ENCODE peak calls at places on chromosomes 7 and 10, in six cellular contexts. W, T, I, L, B and O are unnamed samples.

GRCh38 chr7:9082203-9082602 is 648.8 kb downstream of the NXPH1 start:
- DNase-seq in L (no peak), T (no peak), B (no peak), I (no peak), W (no peak), O (no peak)

GRCh38 chr7:130338233-130338632 is 6.4 kb upstream of the CPA5 start:
- DNase-seq in W (no peak), T (no peak), B (no peak), I (no peak), L (no peak), O (no peak)

GRCh38 chr7:43540463-43540862 is 42.4 kb upstream of the STK17A start:
- DNase-seq in L (no peak), T (no peak), I (no peak), B (no peak), W (no peak), O (no peak)

GRCh38 chr10:22210267-22210666 is 7.5 kb downstream of the EBLN1 start:
- DNase-seq in W (no peak), B (no peak), I (no peak), T (no peak), L (no peak), O (no peak)

GRCh38 chr7:73482746-73483145 is 39.3 kb downstream of the BAZ1B start:
- DNase-seq in I (no peak), T (peak), L (no peak), B (no peak), W (no peak), O (no peak)

GRCh38 chr10:79133386-79133785 is 64.6 kb downstream of the ZMIZ1 start:
- DNase-seq in W (no peak), I (no peak), T (no peak), B (no peak), L (no peak), O (no peak)

GRCh38 chr7:37198906-37199485 is 249.7 kb downstream of the ELMO1 start:
- DNase-seq in B (peak), L (peak), T (peak), I (peak), W (peak), O (peak)

GRCh38 chr10:2928219-2928840 is 139.0 kb upstream of the PFKP start:
- DNase-seq in L (peak), T (peak), W (no peak), I (peak), B (peak), O (peak)

GRCh38 chr7:22860784-22861482 is 38.3 kb upstream of the TOMM7 start:
- DNase-seq in L (peak), W (no peak), B (no peak), T (peak), I (no peak), O (no peak)

GRCh38 chr10:17425584-17426262 is 28.7 kb downstream of the ST8SIA6 start:
- DNase-seq in W (no peak), L (no peak), B (no peak), T (no peak), I (no peak), O (no peak)

GRCh38 chr7:2444476-2444875 is 31.7 kb downstream of the GRIFIN start:
- DNase-seq in T (no peak), B (no peak), L (no peak), I (peak), W (peak), O (no peak)

GRCh38 chr7:23294549-23295400 is 4.4 kb upstream of the MALSU1 start:
- DNase-seq in W (no peak), B (no peak), T (no peak), L (no peak), I (no peak), O (no peak)

GRCh38 chr10:3775671-3776551 is 9.1 kb downstream of the KLF6 start:
- DNase-seq in I (peak), W (no peak), B (peak), L (peak), T (no peak), O (no peak)

GRCh38 chr10:17756557-17757208 is 4.7 kb downstream of the TMEM236 start:
- DNase-seq in B (no peak), W (no peak), T (no peak), I (no peak), L (peak), O (peak)

GRCh38 chr7:1543826-1544177 is 12.2 kb downstream of the TMEM184A start:
- DNase-seq in L (peak), I (no peak), T (no peak), B (peak), W (no peak), O (no peak)

GRCh38 chr10:66782776-66783175 is 143.1 kb upstream of the LRRTM3 start:
- DNase-seq in B (no peak), W (no peak), T (no peak), L (no peak), I (no peak), O (no peak)

GRCh38 chr10:1425886-1426285 is 311.4 kb downstream of the ADARB2 start:
- DNase-seq in I (no peak), L (no peak), B (no peak), T (no peak), W (no peak), O (peak)

GRCh38 chr7:27168265-27168947 is 3.1 kb upstream of the HOXA9 start:
- DNase-seq in L (no peak), B (peak), W (no peak), I (peak), T (peak), O (no peak)

GRCh38 chr7:11706666-11707605 is 125.1 kb downstream of the THSD7A start:
- DNase-seq in I (no peak), L (peak), W (no peak), T (no peak), B (no peak), O (no peak)

GRCh38 chr10:99232357-99232999 is 3.2 kb downstream of the HPSE2 start:
- DNase-seq in W (no peak), I (no peak), B (no peak), T (peak), L (no peak), O (peak)

GRCh38 chr10:15748137-15748536 is 28.4 kb upstream of the ITGA8 start:
- DNase-seq in W (no peak), I (no peak), B (no peak), L (no peak), T (no peak), O (no peak)

GRCh38 chr7:90708841-90709317 is 112.8 kb downstream of the CDK14 start:
- DNase-seq in W (no peak), B (peak), I (no peak), T (no peak), L (peak), O (peak)
- TF ChIP-seq CTCF in W (peak), B (peak), I (no peak), T (peak), L (no peak), O (peak)

DNA sequence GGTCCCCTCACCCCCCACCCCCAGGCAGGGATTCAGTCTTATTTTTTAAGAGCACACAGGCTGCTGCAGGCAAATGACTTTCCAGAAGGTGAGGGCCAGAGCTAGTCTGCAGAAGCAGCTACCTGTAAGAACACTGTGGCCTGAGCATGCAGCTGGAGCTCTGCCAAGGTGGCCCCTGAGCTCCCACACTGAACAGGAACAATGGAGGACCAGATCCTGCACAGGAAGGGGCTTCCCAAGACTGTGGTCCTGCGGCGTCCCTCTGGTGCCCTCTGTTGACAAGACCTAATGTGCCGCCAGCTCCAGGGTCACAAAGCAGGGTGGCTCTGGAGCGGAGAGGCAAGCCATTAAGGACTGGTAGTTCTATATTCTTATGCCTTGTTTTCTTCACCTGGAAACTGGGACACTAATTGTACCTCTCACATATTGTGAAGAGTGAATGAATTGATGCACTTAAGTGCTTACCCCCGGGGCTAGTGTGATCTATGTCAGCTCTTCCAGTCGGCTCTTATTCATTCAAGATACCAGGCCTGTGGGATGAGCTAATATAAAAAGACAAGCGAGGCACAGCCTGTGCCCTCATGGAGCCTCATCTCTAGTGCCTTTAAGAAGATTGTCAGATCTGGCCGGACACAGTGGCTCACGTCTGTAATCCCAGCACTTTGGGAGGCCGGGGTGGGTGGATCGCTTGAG is 8.0 kb upstream of the BEND7 start:
- DNase-seq in T (peak), B (peak), I (no peak), L (peak), W (no peak), O (peak)
- TF ChIP-seq CTCF in T (peak), B (peak), I (no peak), L (peak), W (peak), O (peak)

GRCh38 chr10:76287856-76288255 is 856.4 kb downstream of the LRMDA start:
- DNase-seq in L (no peak), W (no peak), B (no peak), T (no peak), I (no peak), O (no peak)

GRCh38 chr10:76286536-76286935 is 855.1 kb downstream of the LRMDA start:
- DNase-seq in T (no peak), I (no peak), B (no peak), W (no peak), L (no peak), O (no peak)

GRCh38 chr10:76296885-76297775 is 865.7 kb downstream of the LRMDA start:
- DNase-seq in T (no peak), W (no peak), L (no peak), B (no peak), I (no peak), O (no peak)

DNA sequence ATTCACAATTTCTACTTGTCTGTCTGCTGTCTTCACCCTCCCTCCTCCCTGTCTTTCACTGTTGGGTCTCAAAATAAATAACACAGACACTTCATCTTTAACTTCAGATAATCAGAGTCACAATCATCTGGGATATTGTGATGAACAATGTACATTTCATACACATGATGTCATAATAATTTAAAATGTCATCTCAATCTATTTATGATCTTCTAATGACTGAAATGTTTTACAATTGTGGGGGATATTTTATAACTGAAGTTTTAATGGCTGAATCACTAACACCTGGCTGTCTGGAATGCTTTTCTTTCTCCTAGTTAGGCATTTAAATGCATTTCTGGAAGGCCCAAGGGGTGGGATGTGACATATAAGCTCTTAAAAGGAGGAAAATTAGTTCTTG is 859.8 kb downstream of the LRMDA start:
- DNase-seq in T (no peak), L (no peak), I (no peak), B (no peak), W (no peak), O (no peak)
- TF ChIP-seq CTCF in T (no peak), L (no peak), I (no peak), B (no peak), W (no peak), O (no peak)

GRCh38 chr7:158494643-158495042 is 93.0 kb downstream of the PTPRN2 start:
- DNase-seq in T (no peak), L (no peak), B (no peak), W (no peak), I (no peak), O (no peak)

GRCh38 chr7:158497627-158498026 is 90.0 kb downstream of the PTPRN2 start:
- DNase-seq in L (no peak), T (no peak), I (no peak), W (no peak), B (no peak), O (no peak)

GRCh38 chr7:158494162-158494586 is 93.4 kb downstream of the PTPRN2 start:
- DNase-seq in I (no peak), W (no peak), L (peak), T (no peak), B (no peak), O (peak)

GRCh38 chr7:158495256-158495655 is 92.4 kb downstream of the PTPRN2 start:
- DNase-seq in B (no peak), W (no peak), L (no peak), I (no peak), T (no peak), O (no peak)

GRCh38 chr7:158495780-158496179 is 91.8 kb downstream of the PTPRN2 start:
- DNase-seq in W (no peak), B (peak), T (peak), L (peak), I (no peak), O (peak)
- TF ChIP-seq CTCF in W (no peak), B (no peak), T (peak), L (peak), I (no peak), O (no peak)

DNA sequence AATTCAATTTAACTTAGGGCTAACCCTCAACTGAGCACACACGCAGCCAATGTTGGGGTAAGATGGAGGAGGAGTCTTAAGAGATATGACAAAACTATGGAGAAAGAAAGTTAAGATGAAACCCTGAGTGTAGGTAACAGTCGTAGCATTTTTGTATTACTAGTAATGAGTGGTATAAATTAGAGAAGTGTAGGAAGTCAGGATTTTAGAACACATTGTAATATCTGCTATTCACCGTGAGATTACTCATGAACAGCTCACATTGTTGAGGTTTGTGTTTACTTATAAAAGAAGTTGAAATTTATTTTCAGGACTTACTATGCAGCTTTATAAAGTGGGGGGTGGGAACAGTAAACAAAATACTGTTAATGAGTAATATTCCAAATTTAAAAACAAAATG is 107.2 kb downstream of the ARHGAP21 start:
- DNase-seq in I (no peak), T (no peak), B (no peak), W (no peak), L (no peak), O (no peak)
- TF ChIP-seq CTCF in I (no peak), T (no peak), B (no peak), W (no peak), L (no peak), O (no peak)

GRCh38 chr10:122112625-122113160 is 123.7 kb downstream of the TACC2 start:
- DNase-seq in W (peak), B (peak), L (peak), T (peak), I (peak), O (peak)
- TF ChIP-seq CTCF in W (peak), B (peak), L (peak), T (peak), I (peak), O (no peak)

GRCh38 chr7:154777489-154777888 is 225.4 kb downstream of the PAXIP1 start:
- DNase-seq in I (no peak), W (no peak), T (no peak), B (no peak), L (no peak), O (no peak)

GRCh38 chr7:154776350-154776749 is 226.6 kb downstream of the PAXIP1 start:
- DNase-seq in L (no peak), W (no peak), T (no peak), I (no peak), B (no peak), O (no peak)

GRCh38 chr7:154777908-154778307 is 225.0 kb downstream of the PAXIP1 start:
- DNase-seq in B (no peak), W (no peak), T (no peak), I (no peak), L (no peak), O (no peak)

GRCh38 chr7:154775681-154776080 is 227.2 kb downstream of the PAXIP1 start:
- DNase-seq in B (no peak), I (no peak), L (no peak), W (no peak), T (no peak), O (no peak)

GRCh38 chr7:154777023-154777422 is 225.9 kb downstream of the PAXIP1 start:
- DNase-seq in B (no peak), T (peak), W (no peak), L (peak), I (no peak), O (no peak)
- TF ChIP-seq CTCF in B (no peak), T (no peak), W (no peak), L (no peak), I (no peak), O (no peak)

GRCh38 chr10:101570764-101571572 is 17.1 kb downstream of the POLL start:
- DNase-seq in I (no peak), L (no peak), W (no peak), B (peak), T (peak), O (no peak)
- TF ChIP-seq CTCF in I (no peak), L (no peak), W (no peak), B (no peak), T (no peak), O (no peak)

GRCh38 chr10:132704008-132704814 is 81.7 kb downstream of the NKX6-2 start:
- DNase-seq in B (no peak), W (no peak), T (no peak), L (no peak), I (no peak), O (no peak)
- TF ChIP-seq CTCF in B (no peak), W (no peak), T (no peak), L (no peak), I (no peak), O (no peak)